ENCODE peak calls at places on chromosomes 3 and 15, in eight cellular contexts. One of them, this sample, is unnamed.

GRCh38 chr15:40338041-40338657 is 2.6 kb downstream of the CCDC9B start:
- DNase-seq in mesenchymal stem cell: peak
- DNase-seq in lower lobe of right lung: peak
- DNase-seq in cardiac fibroblast: peak
- DNase-seq in CD4-positive, alpha-beta T cell: peak
- DNase-seq in activated T-cell treated with anti-CD3 and anti-CD28 coated beads for 1 hour: peak
- DNase-seq in NCI-H460: peak
- DNase-seq in cortex of kidney: no peak
- DNase-seq in this sample: peak

GRCh38 chr3:98645039-98645438 is 51.6 kb upstream of the CPOX start:
- DNase-seq in mesenchymal stem cell: no peak
- DNase-seq in lower lobe of right lung: peak
- DNase-seq in cardiac fibroblast: no peak
- DNase-seq in CD4-positive, alpha-beta T cell: no peak
- DNase-seq in activated T-cell treated with anti-CD3 and anti-CD28 coated beads for 1 hour: no peak
- DNase-seq in NCI-H460: no peak
- DNase-seq in cortex of kidney: no peak
- DNase-seq in this sample: peak

GRCh38 chr3:69214241-69214640 is 91.8 kb upstream of the LMOD3 start:
- DNase-seq in mesenchymal stem cell: no peak
- DNase-seq in lower lobe of right lung: no peak
- DNase-seq in cardiac fibroblast: no peak
- DNase-seq in CD4-positive, alpha-beta T cell: no peak
- DNase-seq in activated T-cell treated with anti-CD3 and anti-CD28 coated beads for 1 hour: no peak
- DNase-seq in NCI-H460: no peak
- DNase-seq in cortex of kidney: no peak
- DNase-seq in this sample: no peak

GRCh38 chr3:18720543-18720942 is 295.4 kb upstream of the SATB1 start:
- DNase-seq in mesenchymal stem cell: no peak
- DNase-seq in lower lobe of right lung: no peak
- DNase-seq in cardiac fibroblast: no peak
- DNase-seq in CD4-positive, alpha-beta T cell: no peak
- DNase-seq in activated T-cell treated with anti-CD3 and anti-CD28 coated beads for 1 hour: no peak
- DNase-seq in NCI-H460: no peak
- DNase-seq in cortex of kidney: no peak
- DNase-seq in this sample: no peak

GRCh38 chr15:25805006-25805405 is 58.1 kb downstream of the ATP10A start:
- DNase-seq in mesenchymal stem cell: no peak
- DNase-seq in lower lobe of right lung: no peak
- DNase-seq in cardiac fibroblast: peak
- DNase-seq in CD4-positive, alpha-beta T cell: no peak
- DNase-seq in activated T-cell treated with anti-CD3 and anti-CD28 coated beads for 1 hour: no peak
- DNase-seq in NCI-H460: no peak
- DNase-seq in cortex of kidney: no peak
- DNase-seq in this sample: no peak

GRCh38 chr15:70099966-70100494 is 2.3 kb upstream of the TLE3 start:
- DNase-seq in mesenchymal stem cell: peak
- DNase-seq in lower lobe of right lung: no peak
- DNase-seq in cardiac fibroblast: no peak
- DNase-seq in CD4-positive, alpha-beta T cell: no peak
- DNase-seq in activated T-cell treated with anti-CD3 and anti-CD28 coated beads for 1 hour: no peak
- DNase-seq in NCI-H460: peak
- DNase-seq in cortex of kidney: no peak
- DNase-seq in this sample: no peak

GRCh38 chr3:120114981-120115380 is 20.7 kb upstream of the GSK3B start:
- DNase-seq in mesenchymal stem cell: peak
- DNase-seq in lower lobe of right lung: no peak
- DNase-seq in cardiac fibroblast: peak
- DNase-seq in CD4-positive, alpha-beta T cell: no peak
- DNase-seq in activated T-cell treated with anti-CD3 and anti-CD28 coated beads for 1 hour: no peak
- DNase-seq in NCI-H460: no peak
- DNase-seq in cortex of kidney: no peak
- DNase-seq in this sample: no peak

GRCh38 chr3:43288850-43289249 is 2.5 kb downstream of the SNRK start:
- DNase-seq in mesenchymal stem cell: no peak
- DNase-seq in lower lobe of right lung: no peak
- DNase-seq in cardiac fibroblast: no peak
- DNase-seq in CD4-positive, alpha-beta T cell: no peak
- DNase-seq in activated T-cell treated with anti-CD3 and anti-CD28 coated beads for 1 hour: no peak
- DNase-seq in NCI-H460: no peak
- DNase-seq in cortex of kidney: no peak
- DNase-seq in this sample: no peak

GRCh38 chr3:67653425-67654098 is 850 bp downstream of the SUCLG2 start:
- DNase-seq in mesenchymal stem cell: peak
- DNase-seq in lower lobe of right lung: no peak
- DNase-seq in cardiac fibroblast: peak
- DNase-seq in CD4-positive, alpha-beta T cell: no peak
- DNase-seq in activated T-cell treated with anti-CD3 and anti-CD28 coated beads for 1 hour: no peak
- DNase-seq in NCI-H460: no peak
- DNase-seq in cortex of kidney: no peak
- DNase-seq in this sample: peak

GRCh38 chr15:41940441-41940857 is 31.9 kb downstream of the EHD4 start:
- DNase-seq in mesenchymal stem cell: peak
- DNase-seq in lower lobe of right lung: no peak
- DNase-seq in cardiac fibroblast: peak
- DNase-seq in CD4-positive, alpha-beta T cell: no peak
- DNase-seq in activated T-cell treated with anti-CD3 and anti-CD28 coated beads for 1 hour: no peak
- DNase-seq in NCI-H460: no peak
- DNase-seq in cortex of kidney: no peak
- DNase-seq in this sample: no peak

GRCh38 chr15:27498700-27499099 is 527.7 kb downstream of the GABRG3 start:
- DNase-seq in mesenchymal stem cell: no peak
- DNase-seq in lower lobe of right lung: no peak
- DNase-seq in cardiac fibroblast: no peak
- DNase-seq in CD4-positive, alpha-beta T cell: no peak
- DNase-seq in activated T-cell treated with anti-CD3 and anti-CD28 coated beads for 1 hour: no peak
- DNase-seq in NCI-H460: no peak
- DNase-seq in cortex of kidney: no peak
- DNase-seq in this sample: no peak

GRCh38 chr15:53976844-53977392 is 1.3 kb upstream of the UNC13C start:
- DNase-seq in mesenchymal stem cell: no peak
- DNase-seq in lower lobe of right lung: no peak
- DNase-seq in cardiac fibroblast: no peak
- DNase-seq in CD4-positive, alpha-beta T cell: no peak
- DNase-seq in activated T-cell treated with anti-CD3 and anti-CD28 coated beads for 1 hour: no peak
- DNase-seq in NCI-H460: peak
- DNase-seq in cortex of kidney: no peak
- DNase-seq in this sample: no peak

GRCh38 chr3:13282986-13283876 is 136.9 kb downstream of the NUP210 start:
- DNase-seq in mesenchymal stem cell: peak
- DNase-seq in lower lobe of right lung: peak
- DNase-seq in cardiac fibroblast: no peak
- DNase-seq in CD4-positive, alpha-beta T cell: no peak
- DNase-seq in activated T-cell treated with anti-CD3 and anti-CD28 coated beads for 1 hour: no peak
- DNase-seq in NCI-H460: no peak
- DNase-seq in cortex of kidney: no peak
- DNase-seq in this sample: no peak

GRCh38 chr3:146382386-146382785 is 87.0 kb downstream of the PLSCR2 start:
- DNase-seq in mesenchymal stem cell: peak
- DNase-seq in lower lobe of right lung: no peak
- DNase-seq in cardiac fibroblast: peak
- DNase-seq in CD4-positive, alpha-beta T cell: no peak
- DNase-seq in activated T-cell treated with anti-CD3 and anti-CD28 coated beads for 1 hour: no peak
- DNase-seq in NCI-H460: no peak
- DNase-seq in cortex of kidney: no peak
- DNase-seq in this sample: no peak

GRCh38 chr15:58070801-58071418 is 5.4 kb upstream of the ALDH1A2 start:
- DNase-seq in mesenchymal stem cell: peak
- DNase-seq in lower lobe of right lung: peak
- DNase-seq in cardiac fibroblast: peak
- DNase-seq in CD4-positive, alpha-beta T cell: no peak
- DNase-seq in activated T-cell treated with anti-CD3 and anti-CD28 coated beads for 1 hour: peak
- DNase-seq in NCI-H460: peak
- DNase-seq in cortex of kidney: no peak
- DNase-seq in this sample: peak

GRCh38 chr3:156957715-156958114 is 131.6 kb downstream of the LEKR1 start:
- DNase-seq in mesenchymal stem cell: no peak
- DNase-seq in lower lobe of right lung: no peak
- DNase-seq in cardiac fibroblast: no peak
- DNase-seq in CD4-positive, alpha-beta T cell: no peak
- DNase-seq in activated T-cell treated with anti-CD3 and anti-CD28 coated beads for 1 hour: no peak
- DNase-seq in NCI-H460: no peak
- DNase-seq in cortex of kidney: no peak
- DNase-seq in this sample: peak

GRCh38 chr3:188196232-188196990 is 42.5 kb downstream of the LPP start:
- DNase-seq in mesenchymal stem cell: peak
- DNase-seq in lower lobe of right lung: no peak
- DNase-seq in cardiac fibroblast: peak
- DNase-seq in CD4-positive, alpha-beta T cell: no peak
- DNase-seq in activated T-cell treated with anti-CD3 and anti-CD28 coated beads for 1 hour: no peak
- DNase-seq in NCI-H460: no peak
- DNase-seq in cortex of kidney: no peak
- DNase-seq in this sample: no peak

This sample was measured in GM12864.